ENCODE peak calls at places on chromosomes 5 and 9, in six cellular contexts. K is NCI-H2171, P is HuH-7.5, Z is right cardiac atrium, H is ELR, F is A549. R is an unnamed sample.

GRCh38 chr5:137470111-137470920 is 28.8 kb downstream of the SPOCK1 start:
- DNase-seq in K (no peak), P (no peak), Z (no peak), H (peak), F (peak), R (no peak)

GRCh38 chr9:3479516-3480352 is 46.1 kb downstream of the RFX3 start:
- DNase-seq in K (no peak), P (no peak), Z (no peak), H (no peak), F (no peak), R (no peak)

GRCh38 chr5:148791334-148791667 is 35.1 kb upstream of the ADRB2 start:
- DNase-seq in K (no peak), P (no peak), Z (no peak), H (peak), F (no peak), R (no peak)

GRCh38 chr5:132050661-132051371 is 9.6 kb upstream of the IL3 start:
- DNase-seq in K (peak), P (no peak), Z (no peak), H (no peak), F (no peak), R (no peak)

GRCh38 chr5:93782978-93783377 is 41.6 kb upstream of the POU5F2 start:
- DNase-seq in K (no peak), P (no peak), Z (no peak), H (peak), F (no peak), R (no peak)

GRCh38 chr5:151219789-151220188 is 4.1 kb downstream of the CCDC69 start:
- DNase-seq in K (no peak), P (no peak), Z (no peak), H (no peak), F (no peak), R (no peak)

GRCh38 chr5:93794954-93795353 is 53.6 kb upstream of the POU5F2 start:
- DNase-seq in K (no peak), P (no peak), Z (no peak), H (no peak), F (peak), R (no peak)

GRCh38 chr9:120387257-120387999 is 192.5 kb downstream of the CDK5RAP2 start:
- DNase-seq in K (no peak), P (no peak), Z (no peak), H (no peak), F (no peak), R (no peak)

GRCh38 chr9:112819635-112820496 is 69.3 kb downstream of the SNX30 start:
- DNase-seq in K (peak), P (peak), Z (peak), H (peak), F (peak), R (peak)

GRCh38 chr9:16119861-16120641 is 567.2 kb downstream of the CCDC171 start:
- DNase-seq in K (no peak), P (no peak), Z (no peak), H (peak), F (no peak), R (no peak)

GRCh38 chr9:121995997-121996396 is 97.1 kb downstream of the TTLL11 start:
- DNase-seq in K (no peak), P (no peak), Z (no peak), H (no peak), F (no peak), R (no peak)

GRCh38 chr9:16899611-16900010 is 29.1 kb upstream of the BNC2 start:
- DNase-seq in K (no peak), P (no peak), Z (no peak), H (no peak), F (no peak), R (no peak)

GRCh38 chr5:179314606-179315355 is 30.5 kb downstream of the ADAMTS2 start:
- DNase-seq in K (no peak), P (no peak), Z (peak), H (no peak), F (no peak), R (no peak)

GRCh38 chr9:113992276-113992951 is 85.7 kb downstream of the AMBP start:
- DNase-seq in K (no peak), P (no peak), Z (peak), H (no peak), F (no peak), R (no peak)

GRCh38 chr5:179834120-179834519 is 13.4 kb downstream of the SQSTM1 start:
- DNase-seq in K (no peak), P (no peak), Z (no peak), H (no peak), F (no peak), R (no peak)

GRCh38 chr5:53469946-53470687 is 10.3 kb upstream of the FST start:
- DNase-seq in K (no peak), P (no peak), Z (no peak), H (peak), F (no peak), R (no peak)

GRCh38 chr5:126004636-126005035 is 418.6 kb upstream of the GRAMD2B start:
- DNase-seq in K (no peak), P (no peak), Z (no peak), H (no peak), F (no peak), R (no peak)

GRCh38 chr5:97554992-97555981 is 372.2 kb upstream of the RIOK2 start:
- DNase-seq in K (no peak), P (no peak), Z (no peak), H (peak), F (no peak), R (no peak)

GRCh38 chr5:44697025-44697424 is 111.7 kb upstream of the MRPS30 start:
- DNase-seq in K (no peak), P (no peak), Z (no peak), H (no peak), F (no peak), R (no peak)

GRCh38 chr5:85441138-85441537 is 1056.5 kb upstream of the EDIL3 start:
- DNase-seq in K (no peak), P (no peak), Z (no peak), H (no peak), F (no peak), R (no peak)

GRCh38 chr5:152113401-152113800 is 188.8 kb upstream of the GLRA1 start:
- DNase-seq in K (no peak), P (no peak), Z (no peak), H (no peak), F (no peak), R (peak)

GRCh38 chr5:149345147-149345891 is at the start of gene GRPEL2:
- DNase-seq in K (peak), P (peak), Z (peak), H (peak), F (peak), R (peak)

GRCh38 chr5:171907731-171908343 is 98.6 kb downstream of the FBXW11 start:
- DNase-seq in K (no peak), P (peak), Z (no peak), H (peak), F (peak), R (peak)

GRCh38 chr9:131640438-131641181 is 95.3 kb downstream of the PRRT1B start:
- DNase-seq in K (no peak), P (no peak), Z (no peak), H (peak), F (no peak), R (no peak)

GRCh38 chr5:171627936-171628335 is 157.7 kb upstream of the SMIM23 start:
- DNase-seq in K (no peak), P (no peak), Z (no peak), H (no peak), F (no peak), R (no peak)

GRCh38 chr5:154095819-154096380 is 57.1 kb downstream of the MFAP3 start:
- DNase-seq in K (no peak), P (no peak), Z (no peak), H (no peak), F (no peak), R (no peak)

GRCh38 chr9:103397868-103398600 is 402.9 kb downstream of the CYLC2 start:
- DNase-seq in K (peak), P (peak), Z (no peak), H (peak), F (peak), R (peak)

GRCh38 chr9:130119521-130120206 is 52.5 kb upstream of the NCS1 start:
- DNase-seq in K (no peak), P (no peak), Z (no peak), H (no peak), F (no peak), R (no peak)

GRCh38 chr5:1330146-1330846 is 14.6 kb downstream of the CLPTM1L start:
- DNase-seq in K (no peak), P (no peak), Z (no peak), H (no peak), F (no peak), R (no peak)

GRCh38 chr5:96703985-96704384 is 41.8 kb downstream of the CAST start:
- DNase-seq in K (no peak), P (no peak), Z (no peak), H (peak), F (no peak), R (no peak)

GRCh38 chr5:172931001-172931536 is 28.2 kb upstream of the RPL26L1 start:
- DNase-seq in K (no peak), P (no peak), Z (peak), H (peak), F (peak), R (no peak)